ENCODE peak calls at places on chromosomes 3 and 15, in five cellular contexts. B, X, R, O and H are unnamed samples.

GRCh38 chr3:47523310-47524073 is 10.0 kb upstream of the ELP6 start:
- DNase-seq in B (no peak), X (no peak), R (no peak), O (no peak), H (no peak)

GRCh38 chr3:179037361-179037760 is 34.2 kb downstream of the ZMAT3 start:
- DNase-seq in B (no peak), X (peak), R (no peak), O (no peak), H (no peak)

GRCh38 chr15:42730135-42730534 is 6.8 kb downstream of the CDAN1 start:
- DNase-seq in B (no peak), X (no peak), R (no peak), O (no peak), H (no peak)

GRCh38 chr3:175948041-175948440 is 1088.9 kb downstream of the NAALADL2 start:
- DNase-seq in B (no peak), X (no peak), R (no peak), O (no peak), H (no peak)

GRCh38 chr3:85164446-85164845 is 205.7 kb downstream of the CADM2 start:
- DNase-seq in B (no peak), X (no peak), R (no peak), O (no peak), H (no peak)

GRCh38 chr15:84747423-84748273 is 744 bp upstream of the ZNF592 start:
- DNase-seq in B (peak), X (peak), R (peak), O (peak), H (peak)

GRCh38 chr15:75031773-75032302 is 8.4 kb downstream of the PPCDC start:
- DNase-seq in B (no peak), X (no peak), R (no peak), O (no peak), H (no peak)

GRCh38 chr3:32778389-32778788 is 39.4 kb upstream of the TRIM71 start:
- DNase-seq in B (no peak), X (no peak), R (no peak), O (no peak), H (no peak)

GRCh38 chr3:46685446-46685845 is 8.0 kb downstream of the ALS2CL start:
- DNase-seq in B (no peak), X (no peak), R (no peak), O (no peak), H (no peak)

GRCh38 chr15:82894971-82895520 is 57.5 kb downstream of the HOMER2 start:
- DNase-seq in B (no peak), X (no peak), R (no peak), O (no peak), H (no peak)

GRCh38 chr3:14941871-14942270 is 5.5 kb upstream of the NR2C2 start:
- DNase-seq in B (no peak), X (no peak), R (no peak), O (no peak), H (no peak)

GRCh38 chr15:90868261-90868689 is at the start of gene FURIN:
- DNase-seq in B (no peak), X (no peak), R (no peak), O (no peak), H (no peak)

GRCh38 chr15:90871097-90871715 is 2.8 kb downstream of the FURIN start:
- DNase-seq in B (peak), X (peak), R (no peak), O (peak), H (no peak)

GRCh38 chr15:90870354-90871096 is 2.1 kb downstream of the FURIN start:
- DNase-seq in B (no peak), X (no peak), R (no peak), O (no peak), H (no peak)

GRCh38 chr15:90869140-90869541 is 753 bp downstream of the FURIN start:
- DNase-seq in B (no peak), X (no peak), R (no peak), O (no peak), H (no peak)

DNA sequence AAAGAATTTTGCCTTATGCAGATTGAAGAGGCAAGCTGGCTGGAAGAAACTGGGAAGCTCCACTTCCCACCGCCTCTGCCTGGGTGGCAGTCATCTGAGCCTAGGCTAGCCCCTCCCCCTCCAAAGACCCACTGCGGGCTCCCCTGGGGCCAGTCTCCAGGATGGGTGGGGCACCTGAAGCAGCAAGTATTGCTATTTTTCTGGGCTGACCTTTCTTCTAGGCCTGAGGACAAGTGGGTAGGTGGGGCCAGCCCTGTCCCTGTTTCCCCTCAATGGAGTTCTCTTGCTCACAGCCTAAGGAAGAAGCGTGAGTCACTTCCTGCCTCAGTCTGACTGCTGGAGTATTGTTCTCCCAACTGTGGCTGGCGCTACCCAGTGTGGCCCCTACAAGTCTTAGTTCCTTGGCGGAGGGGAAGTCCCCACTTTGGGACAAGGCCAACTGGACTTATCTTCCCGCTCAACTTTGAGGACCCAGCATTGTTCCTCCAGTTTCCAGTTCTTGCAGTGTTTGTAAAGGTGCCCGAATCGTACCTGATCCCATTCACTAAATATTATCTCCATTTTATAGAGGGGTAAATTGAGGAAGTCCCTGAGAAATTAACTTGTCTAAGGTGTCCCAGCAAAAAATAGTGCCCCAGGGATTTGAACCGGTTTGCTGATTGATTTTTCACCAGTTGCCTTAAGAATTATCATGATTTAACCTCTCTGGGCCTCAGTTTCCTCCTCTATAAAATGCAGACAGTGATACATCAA is 1.4 kb downstream of the FURIN start:
- DNase-seq in B (peak), X (peak), R (no peak), O (peak), H (no peak)
- TF ChIP-seq POLR2A in B (no peak), X (no peak), R (no peak), O (no peak), H (no peak)

GRCh38 chr3:38534604-38535003 is 38.5 kb downstream of the EXOG start:
- DNase-seq in B (no peak), X (no peak), R (no peak), O (no peak), H (no peak)
- TF ChIP-seq CTCF in B (no peak), X (no peak), R (no peak), O (no peak), H (no peak)

GRCh38 chr3:127846576-127846975 is 24.3 kb upstream of the MGLL start:
- DNase-seq in B (no peak), X (no peak), R (no peak), O (no peak), H (no peak)

GRCh38 chr3:127840671-127841070 is 18.4 kb upstream of the MGLL start:
- DNase-seq in B (no peak), X (no peak), R (no peak), O (no peak), H (no peak)

GRCh38 chr3:127847236-127847720 is 25.0 kb upstream of the MGLL start:
- DNase-seq in B (no peak), X (no peak), R (no peak), O (no peak), H (no peak)

GRCh38 chr3:127848131-127849129 is 26.1 kb upstream of the MGLL start:
- DNase-seq in B (no peak), X (no peak), R (no peak), O (no peak), H (no peak)

DNA sequence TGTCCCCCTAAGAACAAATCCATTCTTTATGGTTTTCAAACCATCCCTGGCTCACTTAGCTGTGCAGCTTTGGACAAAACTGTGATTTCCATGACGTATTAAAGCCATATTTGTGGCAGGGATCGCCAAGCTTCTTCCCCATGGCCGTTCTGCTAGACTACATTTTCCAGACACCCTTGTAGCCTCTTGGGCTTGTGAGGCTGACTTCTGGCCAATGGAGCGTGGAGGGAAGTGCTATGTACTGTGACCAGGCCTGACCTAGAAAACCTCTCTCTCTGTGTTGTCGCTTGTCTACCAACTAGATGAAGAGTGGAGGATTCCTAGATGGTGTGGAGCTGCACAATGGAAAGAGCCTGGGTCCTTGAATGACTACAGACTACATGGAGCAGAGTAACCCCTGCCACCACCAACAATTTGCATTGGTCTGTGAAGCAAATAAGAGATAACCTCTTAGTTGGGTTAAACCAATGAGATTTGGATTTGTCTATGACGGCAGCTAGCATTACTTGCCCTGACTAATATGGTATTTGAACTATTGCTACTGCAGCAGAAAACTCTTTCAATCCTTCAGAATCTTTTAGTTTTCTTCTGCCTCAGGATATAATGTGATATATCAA is 22.1 kb upstream of the MGLL start:
- DNase-seq in B (no peak), X (no peak), R (no peak), O (no peak), H (no peak)
- TF ChIP-seq POLR2A in B (no peak), X (no peak), R (no peak), O (no peak), H (no peak)

DNA sequence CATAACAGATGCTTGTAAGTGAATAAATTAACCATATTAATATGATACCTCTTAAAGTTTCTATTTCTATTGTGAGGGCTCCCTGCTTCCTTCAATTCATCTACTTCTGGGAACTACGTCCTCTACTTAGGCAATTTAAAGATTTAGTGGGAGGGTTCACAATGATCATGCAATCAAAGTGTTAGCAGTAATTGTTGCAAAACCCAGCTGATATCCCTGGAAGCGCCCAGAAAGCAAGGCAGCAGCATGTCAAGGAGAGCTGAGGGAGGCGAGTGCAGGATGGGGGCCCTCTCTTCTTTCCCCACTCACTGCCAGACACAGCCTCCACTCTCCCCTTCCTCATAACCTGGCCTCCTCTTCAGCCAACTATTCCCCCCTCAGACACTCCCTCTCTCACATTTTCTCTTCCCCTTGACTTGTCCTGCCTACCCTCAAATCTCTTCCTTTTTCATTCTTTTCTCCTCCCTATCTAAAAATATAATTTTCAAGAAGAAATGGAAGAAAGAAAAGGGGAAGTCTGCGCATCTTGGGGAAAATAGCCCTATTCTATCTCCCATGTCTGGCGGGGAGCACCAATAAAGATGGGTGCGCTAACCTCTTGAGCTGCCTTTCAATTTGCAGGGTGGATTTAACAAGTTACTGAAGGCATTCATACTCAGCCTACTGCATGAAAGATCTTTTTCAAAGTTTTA is 6.6 kb downstream of the TMEM212 start:
- DNase-seq in B (no peak), X (no peak), R (no peak), O (no peak), H (no peak)
- TF ChIP-seq CTCF in B (no peak), X (no peak), R (no peak), O (no peak), H (no peak)

GRCh38 chr15:68200016-68200861 is 4.9 kb downstream of the CALML4 start:
- DNase-seq in B (no peak), X (no peak), R (peak), O (peak), H (no peak)
- TF ChIP-seq POLR2A in B (no peak), X (no peak), R (no peak), O (no peak), H (no peak)

DNA sequence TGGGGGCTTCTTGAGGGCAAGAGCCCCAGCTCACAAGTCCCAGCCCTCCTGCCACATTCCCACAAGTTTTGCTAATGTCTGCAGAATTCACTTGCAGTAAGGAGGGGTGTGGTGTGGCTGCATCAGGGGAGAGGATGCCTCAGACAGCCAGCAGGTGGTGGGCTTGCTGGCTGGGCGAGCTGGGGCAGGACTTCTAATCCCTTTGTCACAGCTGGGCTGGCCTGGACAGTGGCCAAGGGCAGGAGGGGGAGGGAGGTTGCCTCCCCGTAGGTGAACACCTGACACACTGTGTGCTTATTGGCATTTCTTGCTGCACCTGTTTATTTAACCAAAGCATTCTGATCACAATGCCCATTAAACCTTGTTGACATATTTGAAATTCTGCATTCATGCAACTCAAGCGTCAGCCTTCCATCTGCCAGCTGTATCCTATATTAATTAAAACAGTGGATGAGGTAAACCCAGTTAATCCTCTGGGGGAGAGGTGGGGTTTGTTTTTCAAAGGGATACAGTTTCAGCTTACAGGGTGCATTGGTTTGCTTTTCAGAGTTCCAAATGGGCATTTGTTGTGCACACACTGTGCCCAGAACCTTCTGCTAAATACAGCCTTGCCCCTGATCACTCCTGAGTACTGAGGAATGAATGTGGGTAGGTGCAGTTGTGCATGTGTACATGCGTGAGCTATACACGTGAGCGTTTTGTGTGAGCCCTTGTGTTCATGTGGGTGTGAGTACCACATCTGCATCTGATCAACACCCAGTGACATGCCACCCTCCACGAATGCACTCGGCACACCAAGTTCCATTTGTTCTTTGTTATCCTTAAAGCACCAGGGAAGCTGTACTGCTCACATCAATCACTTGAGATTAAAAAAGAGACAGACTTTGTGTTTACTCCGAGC is 268.7 kb downstream of the XXYLT1 start:
- DNase-seq in B (peak), X (peak), R (peak), O (no peak), H (no peak)
- TF ChIP-seq CTCF in B (peak), X (peak), R (peak), O (peak), H (peak)

DNA sequence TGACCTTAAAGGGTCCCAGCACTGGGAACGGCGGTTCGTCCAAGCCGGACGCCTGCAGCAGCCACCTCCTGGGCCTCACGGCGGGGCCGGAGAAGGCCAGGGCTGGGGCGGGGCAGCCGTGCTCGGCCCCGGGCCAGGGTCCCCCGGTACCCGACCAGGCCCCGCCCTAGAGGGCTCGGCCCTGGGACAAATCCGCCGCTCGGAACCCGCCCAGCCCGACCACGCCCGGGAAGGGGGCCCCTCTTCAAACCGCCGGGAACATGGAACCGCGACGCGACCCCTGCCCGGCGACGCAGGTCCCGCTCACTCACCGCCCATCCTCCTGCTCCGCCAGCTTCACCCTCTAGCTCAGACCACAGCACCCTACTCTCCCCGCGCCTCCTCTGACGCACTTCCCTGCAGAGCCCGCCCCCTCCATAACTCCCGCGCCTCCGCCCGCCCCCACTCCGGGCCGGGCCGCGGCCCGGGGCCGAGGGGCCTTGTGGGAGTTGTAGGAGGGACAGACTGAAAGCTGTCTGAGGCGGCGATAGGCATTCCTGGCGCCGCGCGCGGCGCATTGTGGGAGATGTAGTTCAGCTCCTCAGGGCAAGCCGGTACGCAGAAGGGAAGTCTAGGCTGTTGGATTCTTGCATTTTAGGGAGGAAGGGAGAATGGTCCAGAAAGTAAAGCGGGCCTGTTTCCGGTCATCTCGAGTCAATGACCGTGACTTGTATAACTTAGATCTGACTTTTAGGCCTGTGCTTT is at the start of gene CLDND1:
- DNase-seq in B (peak), X (peak), R (peak), O (peak), H (peak)
- TF ChIP-seq POLR2A in B (peak), X (peak), R (peak), O (peak), H (no peak)

GRCh38 chr3:54905936-54906335 is 21.9 kb downstream of the LRTM1 start:
- DNase-seq in B (no peak), X (no peak), R (no peak), O (no peak), H (no peak)

GRCh38 chr3:54914180-54914579 is 13.7 kb downstream of the LRTM1 start:
- DNase-seq in B (no peak), X (no peak), R (no peak), O (no peak), H (no peak)

GRCh38 chr3:54905230-54905888 is 22.5 kb downstream of the LRTM1 start:
- DNase-seq in B (no peak), X (no peak), R (no peak), O (no peak), H (no peak)

GRCh38 chr3:54906763-54907162 is 21.1 kb downstream of the LRTM1 start:
- DNase-seq in B (no peak), X (no peak), R (no peak), O (no peak), H (no peak)

DNA sequence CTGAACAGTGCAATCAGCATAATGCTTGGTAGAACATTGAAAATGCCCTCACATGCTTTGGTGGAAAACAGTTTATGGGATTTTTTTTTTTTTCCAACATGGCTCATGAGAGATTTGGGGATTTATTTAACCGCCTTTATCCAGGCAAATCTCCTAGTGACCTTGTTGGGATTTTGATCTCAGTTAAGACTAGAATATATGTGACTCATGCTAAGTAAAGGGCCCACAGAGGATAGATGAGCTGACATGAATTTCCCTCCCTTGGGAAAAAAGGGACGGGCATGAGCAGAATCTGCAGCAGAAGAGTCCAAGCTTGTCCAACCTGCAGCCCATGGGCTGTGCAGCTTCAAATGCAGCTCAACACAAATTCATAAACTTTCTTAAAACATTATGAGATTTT is 18.6 kb downstream of the LRTM1 start:
- DNase-seq in B (no peak), X (no peak), R (no peak), O (no peak), H (no peak)
- TF ChIP-seq CTCF in B (no peak), X (no peak), R (no peak), O (no peak), H (no peak)

GRCh38 chr3:16305121-16305541 is 40.1 kb downstream of the OXNAD1 start:
- DNase-seq in B (no peak), X (no peak), R (no peak), O (no peak), H (no peak)
- TF ChIP-seq POLR2A in B (no peak), X (no peak), R (no peak), O (no peak), H (no peak)